ENCODE peak calls at places on chromosomes 7 and 10, in nine cellular contexts. One of them, this sample, is unnamed.

GRCh38 chr10:69636273-69636575 is 6.2 kb downstream of the FAM241B start:
- DNase-seq in NCI-H82: no peak
- DNase-seq in Caki2: no peak
- DNase-seq in activated T-helper 1 cell treated with anti-CD3 and anti-CD28 coated beads, Interleukin-12 subunit alpha, Interleukin-12 subunit beta, Interleukin-2, Interleukin-4 antibody, amounts not matched to agents 30 ng/mL and 10 ng/mL and 1 ng/mL, durations not matched to agents 14 hours and 24 hours and 36 hours: no peak
- DNase-seq in stimulated activated CD4-positive, alpha-beta T cell treated with anti-CD3 and anti-CD28 coated beads, Interleukin-4, amount 100 ng/mL, for 24 hours: no peak
- DNase-seq in fibroblast of pulmonary artery: no peak
- DNase-seq in activated CD4-positive, alpha-beta T cell treated with anti-CD3 and anti-CD28 coated beads, Interleukin-2, amount 10 ng/mL, durations not matched to agents 7 days and 5 days: no peak
- DNase-seq in lung: no peak
- DNase-seq in GM10248: no peak
- DNase-seq in this sample: no peak

GRCh38 chr7:87212478-87212877 is 7.1 kb downstream of the TMEM243 start:
- DNase-seq in NCI-H82: no peak
- DNase-seq in Caki2: no peak
- DNase-seq in activated T-helper 1 cell treated with anti-CD3 and anti-CD28 coated beads, Interleukin-12 subunit alpha, Interleukin-12 subunit beta, Interleukin-2, Interleukin-4 antibody, amounts not matched to agents 30 ng/mL and 10 ng/mL and 1 ng/mL, durations not matched to agents 14 hours and 24 hours and 36 hours: no peak
- DNase-seq in stimulated activated CD4-positive, alpha-beta T cell treated with anti-CD3 and anti-CD28 coated beads, Interleukin-4, amount 100 ng/mL, for 24 hours: no peak
- DNase-seq in fibroblast of pulmonary artery: no peak
- DNase-seq in activated CD4-positive, alpha-beta T cell treated with anti-CD3 and anti-CD28 coated beads, Interleukin-2, amount 10 ng/mL, durations not matched to agents 7 days and 5 days: no peak
- DNase-seq in lung: no peak
- DNase-seq in GM10248: no peak
- DNase-seq in this sample: no peak

GRCh38 chr7:102101926-102102325 is 184.7 kb upstream of the SH2B2 start:
- DNase-seq in NCI-H82: no peak
- DNase-seq in Caki2: no peak
- DNase-seq in activated T-helper 1 cell treated with anti-CD3 and anti-CD28 coated beads, Interleukin-12 subunit alpha, Interleukin-12 subunit beta, Interleukin-2, Interleukin-4 antibody, amounts not matched to agents 30 ng/mL and 10 ng/mL and 1 ng/mL, durations not matched to agents 14 hours and 24 hours and 36 hours: no peak
- DNase-seq in stimulated activated CD4-positive, alpha-beta T cell treated with anti-CD3 and anti-CD28 coated beads, Interleukin-4, amount 100 ng/mL, for 24 hours: no peak
- DNase-seq in fibroblast of pulmonary artery: no peak
- DNase-seq in activated CD4-positive, alpha-beta T cell treated with anti-CD3 and anti-CD28 coated beads, Interleukin-2, amount 10 ng/mL, durations not matched to agents 7 days and 5 days: no peak
- DNase-seq in lung: no peak
- DNase-seq in GM10248: no peak
- DNase-seq in this sample: peak

GRCh38 chr7:127907110-127907509 is 124.1 kb downstream of the LRRC4 start:
- DNase-seq in NCI-H82: no peak
- DNase-seq in Caki2: peak
- DNase-seq in activated T-helper 1 cell treated with anti-CD3 and anti-CD28 coated beads, Interleukin-12 subunit alpha, Interleukin-12 subunit beta, Interleukin-2, Interleukin-4 antibody, amounts not matched to agents 30 ng/mL and 10 ng/mL and 1 ng/mL, durations not matched to agents 14 hours and 24 hours and 36 hours: no peak
- DNase-seq in stimulated activated CD4-positive, alpha-beta T cell treated with anti-CD3 and anti-CD28 coated beads, Interleukin-4, amount 100 ng/mL, for 24 hours: no peak
- DNase-seq in fibroblast of pulmonary artery: no peak
- DNase-seq in activated CD4-positive, alpha-beta T cell treated with anti-CD3 and anti-CD28 coated beads, Interleukin-2, amount 10 ng/mL, durations not matched to agents 7 days and 5 days: no peak
- DNase-seq in lung: no peak
- DNase-seq in GM10248: no peak
- DNase-seq in this sample: no peak

GRCh38 chr7:158955146-158955870 is 99.0 kb downstream of the DYNC2I1 start:
- DNase-seq in NCI-H82: no peak
- DNase-seq in Caki2: no peak
- DNase-seq in activated T-helper 1 cell treated with anti-CD3 and anti-CD28 coated beads, Interleukin-12 subunit alpha, Interleukin-12 subunit beta, Interleukin-2, Interleukin-4 antibody, amounts not matched to agents 30 ng/mL and 10 ng/mL and 1 ng/mL, durations not matched to agents 14 hours and 24 hours and 36 hours: no peak
- DNase-seq in stimulated activated CD4-positive, alpha-beta T cell treated with anti-CD3 and anti-CD28 coated beads, Interleukin-4, amount 100 ng/mL, for 24 hours: no peak
- DNase-seq in fibroblast of pulmonary artery: no peak
- DNase-seq in activated CD4-positive, alpha-beta T cell treated with anti-CD3 and anti-CD28 coated beads, Interleukin-2, amount 10 ng/mL, durations not matched to agents 7 days and 5 days: no peak
- DNase-seq in lung: no peak
- DNase-seq in GM10248: no peak
- DNase-seq in this sample: no peak

GRCh38 chr10:6062101-6062771 is at the start of gene IL2RA:
- DNase-seq in NCI-H82: no peak
- DNase-seq in Caki2: no peak
- DNase-seq in activated T-helper 1 cell treated with anti-CD3 and anti-CD28 coated beads, Interleukin-12 subunit alpha, Interleukin-12 subunit beta, Interleukin-2, Interleukin-4 antibody, amounts not matched to agents 30 ng/mL and 10 ng/mL and 1 ng/mL, durations not matched to agents 14 hours and 24 hours and 36 hours: peak
- DNase-seq in stimulated activated CD4-positive, alpha-beta T cell treated with anti-CD3 and anti-CD28 coated beads, Interleukin-4, amount 100 ng/mL, for 24 hours: peak
- DNase-seq in fibroblast of pulmonary artery: no peak
- DNase-seq in activated CD4-positive, alpha-beta T cell treated with anti-CD3 and anti-CD28 coated beads, Interleukin-2, amount 10 ng/mL, durations not matched to agents 7 days and 5 days: peak
- DNase-seq in lung: no peak
- DNase-seq in GM10248: no peak
- DNase-seq in this sample: no peak

GRCh38 chr7:135855836-135856235 is 107.2 kb upstream of the FAM180A start:
- DNase-seq in NCI-H82: peak
- DNase-seq in Caki2: peak
- DNase-seq in activated T-helper 1 cell treated with anti-CD3 and anti-CD28 coated beads, Interleukin-12 subunit alpha, Interleukin-12 subunit beta, Interleukin-2, Interleukin-4 antibody, amounts not matched to agents 30 ng/mL and 10 ng/mL and 1 ng/mL, durations not matched to agents 14 hours and 24 hours and 36 hours: no peak
- DNase-seq in stimulated activated CD4-positive, alpha-beta T cell treated with anti-CD3 and anti-CD28 coated beads, Interleukin-4, amount 100 ng/mL, for 24 hours: no peak
- DNase-seq in fibroblast of pulmonary artery: no peak
- DNase-seq in activated CD4-positive, alpha-beta T cell treated with anti-CD3 and anti-CD28 coated beads, Interleukin-2, amount 10 ng/mL, durations not matched to agents 7 days and 5 days: no peak
- DNase-seq in lung: no peak
- DNase-seq in GM10248: no peak
- DNase-seq in this sample: no peak

GRCh38 chr10:17181751-17182150 is 19.7 kb downstream of the TRDMT1 start:
- DNase-seq in NCI-H82: peak
- DNase-seq in Caki2: no peak
- DNase-seq in activated T-helper 1 cell treated with anti-CD3 and anti-CD28 coated beads, Interleukin-12 subunit alpha, Interleukin-12 subunit beta, Interleukin-2, Interleukin-4 antibody, amounts not matched to agents 30 ng/mL and 10 ng/mL and 1 ng/mL, durations not matched to agents 14 hours and 24 hours and 36 hours: no peak
- DNase-seq in stimulated activated CD4-positive, alpha-beta T cell treated with anti-CD3 and anti-CD28 coated beads, Interleukin-4, amount 100 ng/mL, for 24 hours: no peak
- DNase-seq in fibroblast of pulmonary artery: peak
- DNase-seq in activated CD4-positive, alpha-beta T cell treated with anti-CD3 and anti-CD28 coated beads, Interleukin-2, amount 10 ng/mL, durations not matched to agents 7 days and 5 days: no peak
- DNase-seq in lung: peak
- DNase-seq in GM10248: no peak
- DNase-seq in this sample: no peak

GRCh38 chr7:6186578-6186977 is 85.8 kb downstream of the CYTH3 start:
- DNase-seq in NCI-H82: no peak
- DNase-seq in Caki2: no peak
- DNase-seq in activated T-helper 1 cell treated with anti-CD3 and anti-CD28 coated beads, Interleukin-12 subunit alpha, Interleukin-12 subunit beta, Interleukin-2, Interleukin-4 antibody, amounts not matched to agents 30 ng/mL and 10 ng/mL and 1 ng/mL, durations not matched to agents 14 hours and 24 hours and 36 hours: no peak
- DNase-seq in stimulated activated CD4-positive, alpha-beta T cell treated with anti-CD3 and anti-CD28 coated beads, Interleukin-4, amount 100 ng/mL, for 24 hours: no peak
- DNase-seq in fibroblast of pulmonary artery: no peak
- DNase-seq in activated CD4-positive, alpha-beta T cell treated with anti-CD3 and anti-CD28 coated beads, Interleukin-2, amount 10 ng/mL, durations not matched to agents 7 days and 5 days: no peak
- DNase-seq in lung: no peak
- DNase-seq in GM10248: no peak
- DNase-seq in this sample: no peak